ENCODE peak calls at places on chromosomes 5 and 9, in five cellular contexts. O, B, P, C and H are unnamed samples.

GRCh38 chr9:128416014-128416413 is 4.6 kb upstream of the CERCAM start:
- DNase-seq in O (no peak), B (no peak), P (peak; percentile 86), C (no peak), H (no peak)

GRCh38 chr5:176611435-176611834 is 1.5 kb upstream of the GPRIN1 start:
- DNase-seq in O (peak; percentile 64), B (no peak), P (peak; percentile 79), C (no peak), H (no peak)

GRCh38 chr5:143008809-143009521 is 238.8 kb downstream of the ARHGAP26 start:
- DNase-seq in O (peak; percentile 82), B (no peak), P (no peak), C (no peak), H (no peak)

GRCh38 chr5:35736280-35736679 is 118.6 kb downstream of the SPEF2 start:
- DNase-seq in O (no peak), B (no peak), P (no peak), C (no peak), H (no peak)

GRCh38 chr9:17658237-17658636 is 79.4 kb downstream of the SH3GL2 start:
- DNase-seq in O (no peak), B (no peak), P (no peak), C (no peak), H (no peak)

GRCh38 chr5:69364850-69365249 is 4.5 kb downstream of the AK6 start:
- DNase-seq in O (no peak), B (no peak), P (no peak), C (no peak), H (no peak)

GRCh38 chr9:114266969-114267368 is 55.9 kb upstream of the ORM1 start:
- DNase-seq in O (no peak), B (no peak), P (no peak), C (no peak), H (no peak)

GRCh38 chr5:16980983-16981382 is 44.9 kb upstream of the MYO10 start:
- DNase-seq in O (no peak), B (no peak), P (no peak), C (no peak), H (no peak)

GRCh38 chr5:174720612-174721521 is 3.5 kb upstream of the MSX2 start:
- DNase-seq in O (no peak), B (no peak), P (peak; percentile 94), C (no peak), H (no peak)

GRCh38 chr9:124011460-124012301 is at the start of gene LHX2:
- DNase-seq in O (no peak), B (no peak), P (peak; percentile 96), C (no peak), H (peak; percentile 84)

GRCh38 chr5:126972062-126972895 is 58.1 kb downstream of the MARCHF3 start:
- DNase-seq in O (no peak), B (no peak), P (no peak), C (no peak), H (no peak)

GRCh38 chr5:33008751-33009418 is 297.8 kb downstream of the NPR3 start:
- DNase-seq in O (no peak), B (no peak), P (peak; percentile 30), C (no peak), H (no peak)

GRCh38 chr5:134055015-134055414 is 50.2 kb upstream of the VDAC1 start:
- DNase-seq in O (no peak), B (no peak), P (no peak), C (no peak), H (no peak)

GRCh38 chr9:5843450-5844249 is 10.7 kb upstream of the ERMP1 start:
- DNase-seq in O (peak; percentile 29), B (no peak), P (peak; percentile 69), C (no peak), H (no peak)

GRCh38 chr9:6827370-6827949 is 69.7 kb downstream of the KDM4C start:
- DNase-seq in O (peak; percentile 39), B (no peak), P (peak; percentile 54), C (no peak), H (no peak)

GRCh38 chr5:38765461-38765861 is 80.4 kb upstream of the OSMR start:
- DNase-seq in O (no peak), B (no peak), P (no peak), C (no peak), H (no peak)